ENCODE peak calls at places on chromosomes 5 and 9, in four cellular contexts. Z is GM12878; V is stimulated activated CD8-positive, alpha-beta memory T cell treated with anti-CD3 and anti-CD28 coated beads, Interleukin-2, amount 100 ng/mL, for 1 hour; C is activated CD4-positive, alpha-beta T cell treated with anti-CD3 and anti-CD28 coated beads, Interleukin-2, amount 50 U/mL, for 1 hour. S is an unnamed sample.

GRCh38 chr5:88674262-88675158 is 208.5 kb downstream of the MEF2C start:
- DNase-seq in C (no peak), Z (no peak), V (no peak), S (no peak)

GRCh38 chr5:171270136-171270535 is 38.9 kb upstream of the TLX3 start:
- DNase-seq in V (no peak), Z (no peak), C (no peak), S (no peak)

GRCh38 chr9:93299418-93300174 is 115.7 kb downstream of the WNK2 start:
- DNase-seq in C (no peak), V (no peak), Z (no peak), S (no peak)

GRCh38 chr5:50727149-50727496 is 60.7 kb downstream of the PARP8 start:
- DNase-seq in C (no peak), Z (no peak), V (no peak), S (no peak)

GRCh38 chr5:13944564-13945195 is at the start of gene DNAH5:
- DNase-seq in Z (no peak), V (no peak), C (no peak), S (no peak)

GRCh38 chr9:88923653-88924284 is 67.5 kb upstream of the S1PR3 start:
- DNase-seq in V (no peak), Z (no peak), C (no peak), S (no peak)

GRCh38 chr5:111734013-111734412 is 23.0 kb downstream of the NREP start:
- DNase-seq in Z (no peak), V (no peak), C (no peak), S (no peak)

GRCh38 chr5:13478831-13479465 is 465.5 kb downstream of the DNAH5 start:
- DNase-seq in C (no peak), V (no peak), Z (no peak), S (no peak)

GRCh38 chr5:111655169-111655924 is 101.6 kb downstream of the NREP start:
- DNase-seq in Z (no peak), C (no peak), V (no peak), S (no peak)

GRCh38 chr9:87599901-87600610 is 102.4 kb downstream of the DAPK1 start:
- DNase-seq in C (no peak), Z (no peak), V (no peak), S (no peak)

GRCh38 chr9:6855860-6856259 is 98.1 kb downstream of the KDM4C start:
- DNase-seq in V (no peak), Z (no peak), C (no peak), S (no peak)

GRCh38 chr9:72800326-72800994 is 152.4 kb downstream of the ALDH1A1 start:
- DNase-seq in C (no peak), V (no peak), Z (no peak), S (no peak)